ENCODE peak calls at places on chromosomes 16 and 17, in ten cellular contexts. D is body of pancreas; L is bronchial epithelial cell; J is lower lobe of right lung; V is left lung; N is cardiac muscle cell; E is thoracic aorta; F is astrocyte; T is naive thymus-derived CD4-positive, alpha-beta T cell; H is MG63. I is an unnamed sample.

GRCh38 chr17:41133880-41134735 is 6.2 kb downstream of the KRTAP4-6 start:
- DNase-seq in D (no peak), L (peak; percentile 30), J (no peak), V (no peak), N (no peak), E (no peak), F (peak; percentile 8), T (peak; percentile 49), H (no peak), I (peak; percentile 20)

GRCh38 chr16:30912794-30913412 is 10.5 kb upstream of the FBXL19 start:
- DNase-seq in D (no peak), L (no peak), J (no peak), V (no peak), N (no peak), E (no peak), F (no peak), T (no peak), H (no peak), I (no peak)

GRCh38 chr17:58121925-58122324 is 26.3 kb upstream of the OR4D1 start:
- DNase-seq in D (no peak), L (peak; percentile 35), J (no peak), V (no peak), N (no peak), E (no peak), F (peak; percentile 12), T (peak; percentile 60), H (peak; percentile 53), I (peak; percentile 46)

GRCh38 chr17:65406552-65406951 is 154.9 kb downstream of the AXIN2 start:
- DNase-seq in D (no peak), L (no peak), J (no peak), V (no peak), N (no peak), E (no peak), F (no peak), T (no peak), H (no peak), I (no peak)

GRCh38 chr16:87963400-87963799 is 12.2 kb downstream of the BANP start:
- DNase-seq in D (no peak), L (peak; percentile 89), J (no peak), V (no peak), N (no peak), E (no peak), F (peak; percentile 92), T (peak; percentile 39), H (peak; percentile 50), I (peak; percentile 56)

GRCh38 chr16:19284207-19284606 is 1.3 kb upstream of the CLEC19A start:
- DNase-seq in D (peak; percentile 83), L (peak; percentile 83), J (peak; percentile 51), V (peak; percentile 71), N (no peak), E (no peak), F (no peak), T (no peak), H (peak; percentile 97), I (no peak)

GRCh38 chr16:11372073-11372923 is 27.0 kb downstream of the RMI2 start:
- DNase-seq in D (no peak), L (no peak), J (no peak), V (peak; percentile 13), N (no peak), E (no peak), F (no peak), T (no peak), H (no peak), I (no peak)

GRCh38 chr17:39208893-39209292 is 8.8 kb downstream of the RPL19 start:
- DNase-seq in D (peak; percentile 34), L (no peak), J (peak; percentile 69), V (peak; percentile 67), N (no peak), E (no peak), F (no peak), T (no peak), H (no peak), I (peak; percentile 27)

GRCh38 chr17:37067555-37068111 is 118.9 kb downstream of the AATF start:
- DNase-seq in D (peak; percentile 59), L (peak; percentile 82), J (no peak), V (no peak), N (no peak), E (no peak), F (peak; percentile 54), T (no peak), H (peak; percentile 88), I (peak; percentile 71)

GRCh38 chr17:81581758-81582157 is 29.6 kb upstream of the FAAP100 start:
- DNase-seq in D (no peak), L (no peak), J (no peak), V (no peak), N (no peak), E (no peak), F (no peak), T (no peak), H (no peak), I (no peak)

GRCh38 chr16:70804153-70804728 is 3.3 kb upstream of the VAC14 start:
- DNase-seq in D (no peak), L (peak; percentile 96), J (no peak), V (no peak), N (no peak), E (no peak), F (peak; percentile 92), T (no peak), H (no peak), I (peak; percentile 85)

GRCh38 chr17:18963126-18964017 is 11.4 kb downstream of the SLC5A10 start:
- DNase-seq in D (no peak), L (no peak), J (no peak), V (no peak), N (no peak), E (no peak), F (no peak), T (no peak), H (peak; percentile 19), I (no peak)

GRCh38 chr16:15034266-15035162 is 21.4 kb downstream of the NTAN1 start:
- DNase-seq in D (no peak), L (no peak), J (no peak), V (no peak), N (no peak), E (no peak), F (no peak), T (no peak), H (no peak), I (no peak)

GRCh38 chr17:3929181-3929580 is 12.9 kb upstream of the P2RX1 start:
- DNase-seq in D (no peak), L (no peak), J (no peak), V (no peak), N (no peak), E (no peak), F (no peak), T (no peak), H (no peak), I (no peak)

DNA sequence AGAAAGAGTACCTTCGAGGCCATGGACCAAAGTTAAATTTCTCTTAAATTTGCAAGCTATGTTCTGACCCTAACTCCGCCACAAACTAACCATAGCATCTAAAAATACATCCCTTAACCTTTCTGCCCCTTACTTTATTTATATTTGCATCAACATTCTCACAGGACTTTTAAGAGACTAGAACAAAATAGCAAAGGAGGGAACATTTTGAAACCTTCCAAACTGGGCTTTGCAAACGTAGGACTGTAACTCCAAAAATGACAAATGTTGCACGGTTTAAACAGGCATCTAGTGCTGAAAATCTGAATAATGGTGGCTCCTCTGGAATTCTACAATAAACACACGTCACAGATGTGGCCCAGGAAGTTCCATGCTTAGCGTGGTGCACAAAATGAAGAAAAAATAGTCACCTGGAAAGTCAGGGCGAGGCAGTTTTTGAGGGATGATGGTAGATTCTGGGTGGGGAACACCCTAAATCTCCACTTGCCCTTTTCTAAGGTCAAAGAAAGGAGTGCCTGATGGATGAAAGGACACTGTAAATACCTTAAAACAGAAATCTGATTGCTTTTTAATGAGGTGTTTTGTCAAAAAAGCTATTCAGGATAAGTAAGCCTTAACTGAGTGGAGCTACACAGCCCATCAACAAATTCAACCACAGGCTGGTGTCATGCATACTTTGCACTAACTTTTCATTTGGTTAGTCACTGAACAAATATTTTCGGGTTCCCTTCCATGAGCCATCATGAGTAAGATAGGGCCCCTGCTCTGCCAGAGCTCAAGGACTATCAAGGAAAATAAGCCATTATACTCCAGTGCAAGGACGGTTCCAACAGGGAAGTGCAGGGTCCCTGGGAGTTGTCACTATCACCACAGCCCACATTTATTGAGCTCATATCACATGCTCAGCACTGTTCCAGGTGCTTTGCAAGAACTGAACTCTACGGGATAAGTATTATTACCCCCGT is 21.2 kb downstream of the ARHGAP17 start:
- DNase-seq in D (peak; percentile 51), L (peak; percentile 93), J (no peak), V (no peak), N (no peak), E (no peak), F (peak; percentile 96), T (no peak), H (peak; percentile 76), I (peak; percentile 97)
- H3K4me3 ChIP-seq in D (no peak overlapping the region), L (no peak overlapping the region), J (no peak overlapping the region), V (no peak overlapping the region), N (no peak overlapping the region), E (peak overlapping the region; percentile 38), F (peak overlapping the region; percentile 39), T (no peak overlapping the region), H (no peak overlapping the region), I (peak overlapping the region; percentile 18)

DNA sequence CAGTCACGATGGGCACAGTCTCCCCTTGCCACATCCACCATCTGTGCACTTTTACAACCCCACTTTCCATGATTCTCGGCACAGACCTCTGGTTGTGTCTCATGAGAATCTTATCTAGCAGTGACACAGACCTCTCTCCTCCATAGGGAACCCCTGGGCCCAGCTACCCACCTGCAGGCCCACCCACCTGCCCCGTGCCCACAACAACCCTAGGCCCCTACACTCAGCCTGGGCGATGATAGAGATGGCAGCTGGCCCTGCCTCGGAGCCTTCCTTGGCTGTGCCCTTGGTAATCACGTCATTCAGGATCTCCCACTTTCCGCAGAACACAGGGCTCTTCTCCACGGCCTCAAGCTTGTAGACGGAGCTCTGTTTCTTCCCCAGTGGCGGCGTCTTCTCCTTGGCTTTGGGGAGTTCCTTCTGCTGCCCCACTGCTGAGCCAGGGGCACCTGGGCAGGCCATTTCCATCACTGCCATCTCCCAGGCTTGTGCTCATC is 26.5 kb downstream of the MAP3K14 start:
- DNase-seq in D (no peak), L (no peak), J (no peak), V (no peak), N (no peak), E (no peak), F (no peak), T (no peak), H (no peak), I (no peak)
- H3K4me3 ChIP-seq in D (no peak overlapping the region), L (no peak overlapping the region), J (no peak overlapping the region), V (no peak overlapping the region), N (no peak overlapping the region), E (no peak overlapping the region), F (no peak overlapping the region), T (no peak overlapping the region), H (no peak overlapping the region), I (no peak overlapping the region)

GRCh38 chr17:5773942-5774341 is 189.6 kb upstream of the NLRP1 start:
- DNase-seq in D (no peak), L (no peak), J (no peak), V (no peak), N (no peak), E (no peak), F (no peak), T (no peak), H (no peak), I (no peak)
- H3K4me3 ChIP-seq in D (no peak overlapping the region), L (no peak overlapping the region), J (no peak overlapping the region), V (no peak overlapping the region), N (no peak overlapping the region), E (no peak overlapping the region), F (no peak overlapping the region), T (no peak overlapping the region), H (no peak overlapping the region), I (no peak overlapping the region)

GRCh38 chr17:1643999-1644492 is 1.5 kb downstream of the SCARF1 start:
- DNase-seq in D (no peak), L (no peak), J (peak; percentile 74), V (peak; percentile 62), N (no peak), E (no peak), F (no peak), T (no peak), H (no peak), I (no peak)
- H3K4me3 ChIP-seq in D (no peak overlapping the region), L (peak overlapping the region; percentile 35), J (peak overlapping the region; percentile 62), V (peak overlapping the region; percentile 55), N (no peak overlapping the region), E (peak overlapping the region; percentile 73), F (peak overlapping the region; percentile 48), T (peak overlapping the region; percentile 60), H (no peak overlapping the region), I (peak overlapping the region; percentile 42)